ENCODE peak calls at places on chromosomes 13 and 19, in five cellular contexts. T is Panc1, X is transverse colon, B is suprapubic skin, S is mucosa of descending colon. U is an unnamed sample. For H3K4me1, the result is how much of the 10 kb centered on the place peaks cover.

GRCh38 chr13:110409581-110409992 is 102.5 kb downstream of the COL4A2 start:
- DNase-seq in T (no peak), X (no peak), B (no peak), S (no peak), U (no peak)

GRCh38 chr13:70666883-70667282 is 558.6 kb upstream of the KLHL1 start:
- DNase-seq in T (no peak), X (no peak), B (no peak), S (no peak), U (no peak)

GRCh38 chr13:43629691-43630480 is 156.9 kb downstream of the ENOX1 start:
- DNase-seq in T (no peak), X (no peak), B (no peak), S (no peak), U (no peak)

GRCh38 chr13:95073826-95074345 is 227.4 kb downstream of the ABCC4 start:
- DNase-seq in T (no peak), X (no peak), B (no peak), S (no peak), U (no peak)

GRCh38 chr13:109941951-109942350 is 155.6 kb upstream of the IRS2 start:
- DNase-seq in T (no peak), X (no peak), B (no peak), S (no peak), U (no peak)

GRCh38 chr13:101205408-101205807 is 210.9 kb downstream of the NALCN start:
- DNase-seq in T (no peak), X (no peak), B (no peak), S (no peak), U (no peak)

GRCh38 chr19:55165952-55166529 is 372 bp downstream of the DNAAF3 start:
- DNase-seq in T (peak), X (peak), B (no peak), S (peak), U (peak)

GRCh38 chr19:1370579-1371361 is 12.9 kb upstream of the NDUFS7 start:
- DNase-seq in T (no peak), X (no peak), B (peak), S (no peak), U (no peak)

GRCh38 chr19:38690832-38691231 is 43.4 kb downstream of the ACTN4 start:
- DNase-seq in T (no peak), X (no peak), B (no peak), S (no peak), U (no peak)

GRCh38 chr13:112350300-112350699 is 25.9 kb upstream of the SPACA7 start:
- DNase-seq in T (no peak), X (no peak), B (no peak), S (no peak), U (no peak)

GRCh38 chr13:113980489-113981064 is 6.7 kb upstream of the C13orf46 start:
- DNase-seq in T (no peak), X (no peak), B (peak), S (peak), U (no peak)

GRCh38 chr19:12689012-12689411 is 1.2 kb downstream of the GNG14 start:
- DNase-seq in T (no peak), X (no peak), B (no peak), S (no peak), U (no peak)

GRCh38 chr13:34044660-34045080 is 226.7 kb downstream of the RFC3 start:
- DNase-seq in T (peak), X (no peak), B (no peak), S (no peak), U (no peak)

GRCh38 chr13:91381371-91381770 is 17.1 kb upstream of the GPC5 start:
- DNase-seq in T (no peak), X (no peak), B (no peak), S (no peak), U (no peak)

GRCh38 chr19:19823916-19824315 is 2.4 kb upstream of the ZNF506 start:
- DNase-seq in T (no peak), X (no peak), B (no peak), S (no peak), U (no peak)

GRCh38 chr19:43462887-43463380 is 2.5 kb downstream of the LYPD3 start:
- DNase-seq in T (no peak), X (no peak), B (no peak), S (no peak), U (no peak)

GRCh38 chr19:15424121-15424520 is 5.3 kb upstream of the AKAP8L start:
- DNase-seq in T (no peak), X (no peak), B (no peak), S (no peak), U (no peak)

GRCh38 chr19:11381535-11382369 is 2.4 kb downstream of the EPOR start:
- DNase-seq in T (no peak), X (peak), B (peak), S (peak), U (peak)

GRCh38 chr19:1884719-1885334 is 469 bp downstream of the ABHD17A start:
- DNase-seq in T (no peak), X (no peak), B (peak), S (peak), U (no peak)

GRCh38 chr19:45884682-45885555 is 1.0 kb downstream of the IRF2BP1 start:
- DNase-seq in T (no peak), X (no peak), B (no peak), S (peak), U (peak)

GRCh38 chr19:53873451-53874383 is 6.0 kb downstream of the MYADM start:
- DNase-seq in T (no peak), X (no peak), B (peak), S (no peak), U (no peak)

GRCh38 chr19:16013181-16013850 is 63.0 kb upstream of the TPM4 start:
- DNase-seq in T (no peak), X (no peak), B (no peak), S (no peak), U (no peak)

GRCh38 chr19:16216744-16217670 is 19.3 kb downstream of the AP1M1 start:
- DNase-seq in T (no peak), X (no peak), B (no peak), S (no peak), U (no peak)

GRCh38 chr13:49326222-49326917 is 78.6 kb downstream of the CDADC1 start:
- DNase-seq in T (no peak), X (no peak), B (no peak), S (no peak), U (no peak)

GRCh38 chr13:51519839-51520238 is 64.4 kb upstream of the WDFY2 start:
- DNase-seq in T (no peak), X (no peak), B (no peak), S (no peak), U (no peak)

GRCh38 chr13:84831666-84832657 is 949.7 kb upstream of the SLITRK1 start:
- DNase-seq in T (no peak), X (no peak), B (no peak), S (no peak), U (no peak)
- TF ChIP-seq CTCF in T (no peak), X (no peak), B (no peak), S (no peak), U (no peak)

GRCh38 chr19:29671393-29672076 is 6.3 kb downstream of the PLEKHF1 start:
- DNase-seq in T (no peak), X (peak), B (no peak), S (peak), U (peak)
- H3K4me1 ChIP-seq in T (under half), X (under half), B (half or more), S (under half), U (half or more)

GRCh38 chr19:58059681-58060080 is 599 bp downstream of the ZNF135 start:
- DNase-seq in T (no peak), X (no peak), B (no peak), S (peak), U (no peak)
- TF ChIP-seq CTCF in T (no peak), X (no peak), B (no peak), S (no peak), U (no peak)

DNA sequence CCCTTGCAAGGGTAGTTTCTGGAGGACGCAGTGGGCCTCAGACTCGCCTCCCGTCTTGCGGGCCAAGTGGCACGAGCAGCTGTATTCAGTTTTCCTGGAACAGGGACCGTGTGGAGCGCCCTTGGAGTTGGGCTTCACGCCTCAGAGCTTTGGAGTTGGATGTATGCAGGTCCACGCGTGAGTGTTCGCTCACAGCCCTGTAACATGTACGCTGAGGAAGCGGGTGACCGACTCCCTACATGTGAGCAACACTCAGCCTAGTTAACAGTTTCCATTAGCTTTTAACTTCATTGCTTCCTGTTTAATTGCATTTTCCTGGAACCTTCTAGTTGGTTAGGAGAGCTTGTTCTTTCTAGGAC is 659 bp downstream of the TM9SF2 start:
- DNase-seq in T (no peak), X (peak), B (peak), S (peak), U (no peak)
- H3K4me1 ChIP-seq in T (under half), X (under half), B (half or more), S (half or more), U (half or more)

DNA sequence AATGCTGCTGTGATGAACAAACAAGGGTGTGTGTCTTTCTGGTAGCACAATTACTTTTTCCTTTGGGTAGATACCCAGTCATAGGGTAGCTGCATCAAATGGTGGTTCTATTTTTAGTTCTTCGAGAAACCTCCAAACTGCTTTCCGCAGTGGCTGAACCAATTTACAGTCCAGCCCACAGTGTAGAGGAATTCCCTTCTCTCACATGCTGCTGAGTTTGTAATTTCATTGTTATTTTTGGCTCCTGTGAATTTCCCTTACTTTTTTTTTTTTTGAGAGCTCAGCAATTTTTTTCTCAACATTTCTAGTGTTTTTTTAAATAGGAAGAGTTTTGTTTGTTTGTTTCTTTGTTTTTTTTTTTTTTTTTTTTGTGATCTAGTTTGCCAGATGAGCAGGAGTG is 37.5 kb upstream of the ADGRE1 start:
- DNase-seq in T (no peak), X (no peak), B (no peak), S (no peak), U (no peak)
- TF ChIP-seq CTCF in T (no peak), X (no peak), B (no peak), S (no peak), U (no peak)

DNA sequence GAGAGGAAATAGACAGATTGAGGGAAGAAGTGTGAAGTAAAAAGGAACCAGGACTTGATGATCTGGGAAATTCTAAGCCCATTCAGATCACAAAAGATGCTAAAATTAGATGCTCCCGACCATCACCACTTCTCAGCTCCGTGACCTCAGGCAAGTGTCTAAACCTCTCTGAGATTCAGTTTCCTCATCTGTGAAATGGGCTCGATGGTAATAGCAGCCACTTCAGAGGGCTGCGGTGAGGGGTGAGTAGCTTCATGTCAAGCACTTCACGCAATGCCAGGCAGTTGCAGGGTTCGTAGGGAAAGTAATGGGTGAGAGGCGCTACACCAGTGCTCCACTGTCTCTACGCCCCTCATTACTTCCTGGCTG is 9.0 kb upstream of the NFIC start:
- DNase-seq in T (no peak), X (no peak), B (no peak), S (no peak), U (no peak)
- H3K4me1 ChIP-seq in T (under half), X (under half), B (under half), S (under half), U (under half)

GRCh38 chr19:34851277-34851804 is 75.4 kb upstream of the ZNF30 start:
- DNase-seq in T (no peak), X (no peak), B (no peak), S (no peak), U (no peak)
- TF ChIP-seq CTCF in T (no peak), X (no peak), B (no peak), S (no peak), U (no peak)

DNA sequence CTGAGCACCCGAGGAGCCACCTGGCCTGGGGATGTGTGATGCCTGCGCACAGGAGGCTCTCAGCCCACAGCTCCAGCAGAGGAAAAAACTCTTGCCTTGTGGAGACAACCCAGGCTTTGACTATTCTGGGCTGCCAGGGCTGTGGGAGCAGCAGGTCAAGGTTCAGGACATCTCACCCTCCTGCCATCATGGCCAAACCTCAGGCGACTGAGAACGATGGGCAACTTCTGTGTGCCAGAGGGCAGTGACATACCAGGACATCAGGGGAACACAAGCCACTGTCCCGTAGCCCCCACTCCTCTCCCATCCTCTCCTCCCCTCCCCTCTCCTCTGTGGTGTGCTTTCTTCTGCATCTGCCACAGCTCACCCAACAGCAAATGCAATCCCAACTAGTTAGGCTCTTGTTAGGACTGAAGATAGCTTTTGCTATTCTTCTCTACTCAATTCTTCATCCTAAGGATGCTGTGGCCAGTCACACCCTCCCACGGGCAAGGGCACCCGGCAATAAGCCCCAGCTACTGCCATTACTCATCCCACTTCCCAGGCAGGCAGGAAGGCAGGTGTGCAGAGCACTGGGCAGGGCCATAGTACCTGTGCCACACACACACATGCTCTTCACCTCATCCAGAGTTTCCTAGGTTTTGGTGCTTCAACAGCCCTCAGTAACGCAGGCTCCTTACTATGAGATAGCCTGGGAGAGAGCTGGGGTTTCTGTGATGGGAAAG is 16.8 kb downstream of the ELL start:
- DNase-seq in T (no peak), X (peak), B (no peak), S (no peak), U (no peak)
- H3K4me1 ChIP-seq in T (under half), X (half or more), B (half or more), S (half or more), U (half or more)

GRCh38 chr13:31674056-31674455 is 65.3 kb upstream of the RXFP2 start:
- DNase-seq in T (no peak), X (no peak), B (no peak), S (no peak), U (no peak)

GRCh38 chr13:31670831-31671617 is 68.3 kb upstream of the RXFP2 start:
- DNase-seq in T (no peak), X (no peak), B (no peak), S (no peak), U (no peak)

GRCh38 chr13:31681133-31681532 is 58.2 kb upstream of the RXFP2 start:
- DNase-seq in T (no peak), X (no peak), B (no peak), S (no peak), U (no peak)

GRCh38 chr13:31675521-31675953 is 63.8 kb upstream of the RXFP2 start:
- DNase-seq in T (no peak), X (no peak), B (no peak), S (no peak), U (no peak)
- TF ChIP-seq CTCF in T (no peak), X (no peak), B (no peak), S (no peak), U (no peak)

GRCh38 chr13:39783051-39783450 is 127.6 kb downstream of the COG6 start:
- DNase-seq in T (no peak), X (no peak), B (no peak), S (no peak), U (no peak)
- H3K4me1 ChIP-seq in T (under half), X (under half), B (under half), S (under half), U (under half)